ENCODE peak calls at places on chromosomes 4 and X, in five cellular contexts. One of them, this sample, is unnamed.

GRCh38 chrX:55342533-55343501 is 78.1 kb upstream of the PAGE3 start:
- DNase-seq in stromal cell of bone marrow: no peak
- DNase-seq in A172: peak
- DNase-seq in GM04504: no peak
- DNase-seq in iPS-NIHi11: peak
- DNase-seq in this sample: no peak

GRCh38 chr4:32396504-32396903 is 1676.3 kb downstream of the PCDH7 start:
- DNase-seq in GM04504: no peak
- DNase-seq in A172: no peak
- DNase-seq in stromal cell of bone marrow: no peak
- DNase-seq in iPS-NIHi11: no peak
- DNase-seq in this sample: no peak

GRCh38 chr4:89307446-89308160 is at the start of gene GPRIN3:
- DNase-seq in GM04504: no peak
- DNase-seq in iPS-NIHi11: peak
- DNase-seq in stromal cell of bone marrow: no peak
- DNase-seq in A172: peak
- DNase-seq in this sample: peak

GRCh38 chr4:186368291-186368690 is 102.3 kb downstream of the F11 start:
- DNase-seq in iPS-NIHi11: no peak
- DNase-seq in GM04504: no peak
- DNase-seq in stromal cell of bone marrow: no peak
- DNase-seq in A172: no peak
- DNase-seq in this sample: no peak

GRCh38 chr4:41299486-41299885 is 42.8 kb downstream of the UCHL1 start:
- DNase-seq in iPS-NIHi11: no peak
- DNase-seq in GM04504: no peak
- DNase-seq in stromal cell of bone marrow: no peak
- DNase-seq in A172: no peak
- DNase-seq in this sample: no peak

GRCh38 chr4:25484243-25484721 is 107.2 kb downstream of the ANAPC4 start:
- DNase-seq in iPS-NIHi11: no peak
- DNase-seq in stromal cell of bone marrow: no peak
- DNase-seq in GM04504: no peak
- DNase-seq in A172: peak
- DNase-seq in this sample: no peak

GRCh38 chr4:38488891-38489861 is 174.8 kb upstream of the KLF3 start:
- DNase-seq in iPS-NIHi11: peak
- DNase-seq in stromal cell of bone marrow: no peak
- DNase-seq in GM04504: no peak
- DNase-seq in A172: no peak
- DNase-seq in this sample: no peak

GRCh38 chrX:15606064-15606590 is 5.4 kb upstream of the ACE2 start:
- DNase-seq in A172: no peak
- DNase-seq in iPS-NIHi11: no peak
- DNase-seq in stromal cell of bone marrow: no peak
- DNase-seq in GM04504: no peak
- DNase-seq in this sample: no peak

GRCh38 chr4:162075691-162076090 is 88.1 kb downstream of the FSTL5 start:
- DNase-seq in iPS-NIHi11: no peak
- DNase-seq in A172: no peak
- DNase-seq in GM04504: no peak
- DNase-seq in stromal cell of bone marrow: no peak
- DNase-seq in this sample: no peak

GRCh38 chr4:149836546-149836945 is 20.9 kb upstream of the IQCM start:
- DNase-seq in GM04504: peak
- DNase-seq in stromal cell of bone marrow: no peak
- DNase-seq in A172: no peak
- DNase-seq in iPS-NIHi11: no peak
- DNase-seq in this sample: no peak

GRCh38 chrX:100645106-100645505 is 1.1 kb downstream of the SRPX2 start:
- DNase-seq in GM04504: no peak
- DNase-seq in stromal cell of bone marrow: no peak
- DNase-seq in A172: no peak
- DNase-seq in iPS-NIHi11: no peak
- DNase-seq in this sample: no peak

This sample was measured in natural killer cell treated with Interleukin-12 subunit alpha and Interleukin-12 subunit beta and Interleukin-15 and Interleukin-18, amount 100 ng/mL, for 72 hours.